ENCODE peak calls at places on chromosomes 12 and 14, in seven cellular contexts. One of them, this sample, is unnamed.

GRCh38 chr14:101020971-101021370 is 117.4 kb upstream of the RTL1 start:
- DNase-seq in NCI-H1105 treated with DMSO at 0.1 percent for 48 hours: no peak
- DNase-seq in T-helper 1 cell: no peak
- DNase-seq in fibroblast of the conjunctiva: no peak
- DNase-seq in NCI-H2081: no peak
- DNase-seq in MCF 10A: no peak
- DNase-seq in HS-5: no peak
- DNase-seq in this sample: peak; percentile 26

GRCh38 chr14:76516884-76517283 is 140.9 kb downstream of the ESRRB start:
- DNase-seq in fibroblast of the conjunctiva: no peak
- DNase-seq in T-helper 1 cell: no peak
- DNase-seq in NCI-H2081: no peak
- DNase-seq in MCF 10A: peak; percentile 55
- DNase-seq in NCI-H1105 treated with DMSO at 0.1 percent for 48 hours: peak; percentile 79
- DNase-seq in HS-5: no peak
- DNase-seq in this sample: no peak

GRCh38 chr14:105255021-105255507 is 6.7 kb downstream of the BTBD6 start:
- DNase-seq in NCI-H2081: no peak
- DNase-seq in NCI-H1105 treated with DMSO at 0.1 percent for 48 hours: no peak
- DNase-seq in HS-5: no peak
- DNase-seq in fibroblast of the conjunctiva: no peak
- DNase-seq in MCF 10A: no peak
- DNase-seq in T-helper 1 cell: no peak
- DNase-seq in this sample: no peak

GRCh38 chr12:112121780-112122565 is 3.4 kb upstream of the TRAFD1 start:
- DNase-seq in fibroblast of the conjunctiva: peak; percentile 62
- DNase-seq in T-helper 1 cell: no peak
- DNase-seq in NCI-H2081: no peak
- DNase-seq in MCF 10A: peak; percentile 92
- DNase-seq in HS-5: no peak
- DNase-seq in NCI-H1105 treated with DMSO at 0.1 percent for 48 hours: peak; percentile 31
- DNase-seq in this sample: peak; percentile 83

GRCh38 chr12:100797246-100797645 is 2.7 kb downstream of the ANO4 start:
- DNase-seq in NCI-H2081: no peak
- DNase-seq in T-helper 1 cell: no peak
- DNase-seq in HS-5: no peak
- DNase-seq in NCI-H1105 treated with DMSO at 0.1 percent for 48 hours: no peak
- DNase-seq in MCF 10A: no peak
- DNase-seq in fibroblast of the conjunctiva: no peak
- DNase-seq in this sample: no peak

GRCh38 chr12:95959107-95959506 is 16.0 kb downstream of the AMDHD1 start:
- DNase-seq in T-helper 1 cell: no peak
- DNase-seq in fibroblast of the conjunctiva: no peak
- DNase-seq in NCI-H1105 treated with DMSO at 0.1 percent for 48 hours: peak; percentile 41
- DNase-seq in NCI-H2081: no peak
- DNase-seq in MCF 10A: peak; percentile 22
- DNase-seq in HS-5: no peak
- DNase-seq in this sample: no peak

GRCh38 chr12:89603678-89604077 is 77.8 kb upstream of the POC1B start:
- DNase-seq in NCI-H2081: no peak
- DNase-seq in MCF 10A: no peak
- DNase-seq in T-helper 1 cell: no peak
- DNase-seq in NCI-H1105 treated with DMSO at 0.1 percent for 48 hours: no peak
- DNase-seq in HS-5: no peak
- DNase-seq in fibroblast of the conjunctiva: no peak
- DNase-seq in this sample: no peak

GRCh38 chr12:4870423-4870822 is 39.3 kb upstream of the KCNA1 start:
- DNase-seq in T-helper 1 cell: no peak
- DNase-seq in fibroblast of the conjunctiva: no peak
- DNase-seq in NCI-H2081: no peak
- DNase-seq in MCF 10A: no peak
- DNase-seq in HS-5: no peak
- DNase-seq in NCI-H1105 treated with DMSO at 0.1 percent for 48 hours: no peak
- DNase-seq in this sample: no peak

GRCh38 chr14:64979336-64980074 is 7.2 kb upstream of the FNTB start:
- DNase-seq in MCF 10A: no peak
- DNase-seq in NCI-H2081: no peak
- DNase-seq in T-helper 1 cell: no peak
- DNase-seq in NCI-H1105 treated with DMSO at 0.1 percent for 48 hours: no peak
- DNase-seq in fibroblast of the conjunctiva: no peak
- DNase-seq in HS-5: no peak
- DNase-seq in this sample: no peak

GRCh38 chr12:125068391-125068790 is 3.2 kb downstream of the AACS start:
- DNase-seq in T-helper 1 cell: no peak
- DNase-seq in HS-5: no peak
- DNase-seq in NCI-H2081: no peak
- DNase-seq in fibroblast of the conjunctiva: no peak
- DNase-seq in MCF 10A: no peak
- DNase-seq in NCI-H1105 treated with DMSO at 0.1 percent for 48 hours: no peak
- DNase-seq in this sample: no peak